ENCODE peak calls at places on chromosomes 5 and 9, in nine cellular contexts. Z, D, Y, E, A, U, L, T and P are unnamed samples.

GRCh38 chr5:126846344-126846743 is 69.4 kb downstream of the LMNB1 start:
- DNase-seq in Z (no peak), D (no peak), Y (no peak), E (no peak), A (no peak), U (no peak), L (no peak), T (no peak), P (no peak)

GRCh38 chr5:89293849-89294248 is 410.9 kb upstream of the MEF2C start:
- DNase-seq in Z (no peak), D (no peak), Y (no peak), E (no peak), A (no peak), U (no peak), L (no peak), T (no peak), P (no peak)

GRCh38 chr5:68960469-68960868 is 133.3 kb upstream of the SLC30A5 start:
- DNase-seq in Z (no peak), D (no peak), Y (no peak), E (no peak), A (no peak), U (no peak), L (no peak), T (no peak), P (no peak)

GRCh38 chr5:24750356-24750755 is 105.6 kb upstream of the CDH10 start:
- DNase-seq in Z (no peak), D (no peak), Y (no peak), E (no peak), A (no peak), U (no peak), L (no peak), T (no peak), P (no peak)

GRCh38 chr9:91978739-91979414 is 28.8 kb upstream of the ROR2 start:
- DNase-seq in Z (no peak), D (no peak), Y (no peak), E (no peak), A (no peak), U (no peak), L (no peak), T (no peak), P (no peak)

GRCh38 chr9:30015073-30015472 is 2369.4 kb upstream of the ACO1 start:
- DNase-seq in Z (no peak), D (no peak), Y (no peak), E (no peak), A (no peak), U (no peak), L (no peak), T (no peak), P (no peak)

GRCh38 chr9:35914307-35914807 is 5.1 kb downstream of the SPAAR start:
- DNase-seq in Z (no peak), D (no peak), Y (no peak), E (peak; percentile 93), A (peak; percentile 50), U (no peak), L (no peak), T (no peak), P (no peak)

GRCh38 chr9:127349483-127350127 is 47.4 kb upstream of the SLC2A8 start:
- DNase-seq in Z (no peak), D (no peak), Y (no peak), E (no peak), A (no peak), U (no peak), L (no peak), T (no peak), P (no peak)

GRCh38 chr9:134521817-134522501 is 119.6 kb upstream of the COL5A1 start:
- DNase-seq in Z (no peak), D (no peak), Y (no peak), E (no peak), A (no peak), U (no peak), L (no peak), T (no peak), P (no peak)

GRCh38 chr9:72465602-72466001 is 55.8 kb upstream of the TMC1 start:
- DNase-seq in Z (no peak), D (no peak), Y (no peak), E (no peak), A (no peak), U (no peak), L (no peak), T (no peak), P (no peak)

GRCh38 chr5:116495786-116496185 is 78.8 kb downstream of the SEMA6A start:
- DNase-seq in Z (no peak), D (no peak), Y (no peak), E (no peak), A (no peak), U (no peak), L (no peak), T (no peak), P (no peak)

GRCh38 chr9:121271368-121272351 is 3.7 kb downstream of the GSN start:
- DNase-seq in Z (no peak), D (no peak), Y (no peak), E (peak; percentile 70), A (peak; percentile 45), U (no peak), L (no peak), T (no peak), P (no peak)

GRCh38 chr5:95715799-95716461 is 15.2 kb upstream of the RHOBTB3 start:
- DNase-seq in Z (no peak), D (no peak), Y (no peak), E (no peak), A (no peak), U (no peak), L (no peak), T (no peak), P (no peak)

GRCh38 chr5:145925803-145926202 is 10.6 kb upstream of the SH3RF2 start:
- DNase-seq in Z (no peak), D (no peak), Y (no peak), E (no peak), A (no peak), U (no peak), L (no peak), T (no peak), P (no peak)

GRCh38 chr9:89923174-89923573 is 318.4 kb downstream of the GADD45G start:
- DNase-seq in Z (no peak), D (no peak), Y (no peak), E (no peak), A (no peak), U (no peak), L (no peak), T (no peak), P (no peak)

GRCh38 chr9:12775373-12775962 is 648 bp downstream of the LURAP1L start:
- DNase-seq in Z (no peak), D (no peak), Y (no peak), E (no peak), A (no peak), U (no peak), L (no peak), T (no peak), P (no peak)

GRCh38 chr5:172093965-172094364 is 87.5 kb upstream of the FBXW11 start:
- DNase-seq in Z (no peak), D (no peak), Y (no peak), E (peak; percentile 70), A (no peak), U (no peak), L (no peak), T (no peak), P (no peak)

GRCh38 chr5:40831346-40832210 is 3.4 kb downstream of the RPL37 start:
- DNase-seq in Z (no peak), D (no peak), Y (no peak), E (no peak), A (no peak), U (no peak), L (no peak), T (no peak), P (no peak)

GRCh38 chr9:135717410-135717809 is 15.4 kb downstream of the KCNT1 start:
- DNase-seq in Z (no peak), D (no peak), Y (no peak), E (no peak), A (no peak), U (no peak), L (no peak), T (no peak), P (no peak)

GRCh38 chr5:96875805-96876291 is 452 bp upstream of the ERAP2 start:
- DNase-seq in Z (no peak), D (no peak), Y (no peak), E (no peak), A (no peak), U (no peak), L (no peak), T (peak; percentile 16), P (no peak)

GRCh38 chr9:113492343-113493079 is 29.0 kb downstream of the RGS3 start:
- DNase-seq in Z (no peak), D (no peak), Y (no peak), E (peak; percentile 65), A (no peak), U (no peak), L (no peak), T (no peak), P (no peak)

GRCh38 chr5:69502375-69503143 is 10.0 kb downstream of the OCLN start:
- DNase-seq in Z (no peak), D (no peak), Y (no peak), E (no peak), A (no peak), U (peak; percentile 14), L (no peak), T (no peak), P (no peak)

GRCh38 chr5:68424799-68425537 is 209.4 kb downstream of the PIK3R1 start:
- DNase-seq in Z (peak; percentile 10), D (no peak), Y (no peak), E (no peak), A (no peak), U (no peak), L (no peak), T (no peak), P (no peak)

GRCh38 chr9:2267171-2267740 is 252.1 kb downstream of the SMARCA2 start:
- DNase-seq in Z (no peak), D (no peak), Y (no peak), E (peak; percentile 72), A (no peak), U (no peak), L (no peak), T (no peak), P (no peak)

GRCh38 chr9:92136184-92136858 is 21.1 kb upstream of the SPTLC1 start:
- DNase-seq in Z (no peak), D (no peak), Y (no peak), E (no peak), A (no peak), U (no peak), L (no peak), T (no peak), P (no peak)

GRCh38 chr9:125049212-125049611 is 94.1 kb downstream of the SCAI start:
- DNase-seq in Z (no peak), D (no peak), Y (no peak), E (no peak), A (no peak), U (no peak), L (no peak), T (no peak), P (no peak)

GRCh38 chr5:324736-325612 is 3.5 kb downstream of the AHRR start:
- DNase-seq in Z (no peak), D (no peak), Y (no peak), E (no peak), A (no peak), U (no peak), L (no peak), T (no peak), P (no peak)

GRCh38 chr5:91016954-91017690 is 366.0 kb downstream of the ARRDC3 start:
- DNase-seq in Z (no peak), D (no peak), Y (no peak), E (no peak), A (no peak), U (no peak), L (no peak), T (no peak), P (no peak)

GRCh38 chr9:74138182-74138581 is 359.0 kb upstream of the RORB start:
- DNase-seq in Z (no peak), D (no peak), Y (no peak), E (no peak), A (no peak), U (no peak), L (no peak), T (no peak), P (no peak)

GRCh38 chr9:112174223-112174964 is 703 bp downstream of the SUSD1 start:
- DNase-seq in Z (peak; percentile 92), D (peak; percentile 21), Y (peak; percentile 36), E (peak; percentile 73), A (no peak), U (no peak), L (peak; percentile 47), T (peak; percentile 67), P (no peak)

GRCh38 chr5:53035868-53036381 is 46.8 kb downstream of the ITGA2 start:
- DNase-seq in Z (no peak), D (no peak), Y (no peak), E (no peak), A (no peak), U (no peak), L (no peak), T (no peak), P (no peak)